ENCODE peak calls at places on chromosomes 3 and 15, in five cellular contexts. One of them, this sample, is unnamed.
A peak's percentile ranks its signal among the peaks of the same experiment; 100 is the strongest.

GRCh38 chr3:13145826-13146642 is 72.8 kb upstream of the IQSEC1 start:
- DNase-seq in GM12878: no peak
- DNase-seq in K562: no peak
- DNase-seq in HCT116: no peak
- DNase-seq in H1: no peak
- DNase-seq in this sample: no peak

GRCh38 chr15:72599855-72600464 is 54.5 kb upstream of the GOLGA6B start:
- DNase-seq in GM12878: no peak
- DNase-seq in K562: peak; percentile 52
- DNase-seq in HCT116: peak; percentile 47
- DNase-seq in H1: no peak
- DNase-seq in this sample: peak; percentile 42

GRCh38 chr15:96326551-96327154 is 3.8 kb upstream of the NR2F2 start:
- DNase-seq in GM12878: no peak
- DNase-seq in K562: peak; percentile 44
- DNase-seq in HCT116: no peak
- DNase-seq in H1: no peak
- DNase-seq in this sample: no peak

GRCh38 chr3:50089603-50089945 is 855 bp downstream of the RBM5 start:
- DNase-seq in GM12878: no peak
- DNase-seq in K562: no peak
- DNase-seq in HCT116: no peak
- DNase-seq in H1: no peak
- DNase-seq in this sample: peak; percentile 11

GRCh38 chr3:179608931-179609720 is 4.5 kb downstream of the NDUFB5 start:
- DNase-seq in GM12878: peak; percentile 52
- DNase-seq in K562: no peak
- DNase-seq in HCT116: no peak
- DNase-seq in H1: no peak
- DNase-seq in this sample: no peak

GRCh38 chr3:15769256-15769915 is 28.4 kb downstream of the ANKRD28 start:
- DNase-seq in GM12878: no peak
- DNase-seq in K562: no peak
- DNase-seq in HCT116: no peak
- DNase-seq in H1: no peak
- DNase-seq in this sample: no peak

GRCh38 chr3:64530434-64531049 is 157.3 kb downstream of the ADAMTS9 start:
- DNase-seq in GM12878: no peak
- DNase-seq in K562: peak; percentile 51
- DNase-seq in HCT116: peak; percentile 21
- DNase-seq in H1: peak; percentile 13
- DNase-seq in this sample: peak; percentile 60

GRCh38 chr15:98000249-98001203 is 40.0 kb downstream of the ARRDC4 start:
- DNase-seq in GM12878: no peak
- DNase-seq in K562: no peak
- DNase-seq in HCT116: no peak
- DNase-seq in H1: no peak
- DNase-seq in this sample: no peak

GRCh38 chr3:195763248-195763830 is 42.6 kb downstream of the MUC20 start:
- DNase-seq in GM12878: no peak
- DNase-seq in K562: no peak
- DNase-seq in HCT116: no peak
- DNase-seq in H1: no peak
- DNase-seq in this sample: no peak

GRCh38 chr3:56801597-56802410 is at the start of gene ARHGEF3:
- DNase-seq in GM12878: no peak
- DNase-seq in K562: peak; percentile 91
- DNase-seq in HCT116: peak; percentile 72
- DNase-seq in H1: peak; percentile 49
- DNase-seq in this sample: peak; percentile 75

GRCh38 chr3:123862152-123862551 is 22.0 kb downstream of the MYLK start:
- DNase-seq in GM12878: no peak
- DNase-seq in K562: no peak
- DNase-seq in HCT116: no peak
- DNase-seq in H1: no peak
- DNase-seq in this sample: no peak

GRCh38 chr3:123859177-123859576 is 25.0 kb downstream of the MYLK start:
- DNase-seq in GM12878: no peak
- DNase-seq in K562: no peak
- DNase-seq in HCT116: no peak
- DNase-seq in H1: no peak
- DNase-seq in this sample: no peak

GRCh38 chr3:123864706-123865105 is 19.4 kb downstream of the MYLK start:
- DNase-seq in GM12878: no peak
- DNase-seq in K562: no peak
- DNase-seq in HCT116: no peak
- DNase-seq in H1: no peak
- DNase-seq in this sample: no peak

DNA sequence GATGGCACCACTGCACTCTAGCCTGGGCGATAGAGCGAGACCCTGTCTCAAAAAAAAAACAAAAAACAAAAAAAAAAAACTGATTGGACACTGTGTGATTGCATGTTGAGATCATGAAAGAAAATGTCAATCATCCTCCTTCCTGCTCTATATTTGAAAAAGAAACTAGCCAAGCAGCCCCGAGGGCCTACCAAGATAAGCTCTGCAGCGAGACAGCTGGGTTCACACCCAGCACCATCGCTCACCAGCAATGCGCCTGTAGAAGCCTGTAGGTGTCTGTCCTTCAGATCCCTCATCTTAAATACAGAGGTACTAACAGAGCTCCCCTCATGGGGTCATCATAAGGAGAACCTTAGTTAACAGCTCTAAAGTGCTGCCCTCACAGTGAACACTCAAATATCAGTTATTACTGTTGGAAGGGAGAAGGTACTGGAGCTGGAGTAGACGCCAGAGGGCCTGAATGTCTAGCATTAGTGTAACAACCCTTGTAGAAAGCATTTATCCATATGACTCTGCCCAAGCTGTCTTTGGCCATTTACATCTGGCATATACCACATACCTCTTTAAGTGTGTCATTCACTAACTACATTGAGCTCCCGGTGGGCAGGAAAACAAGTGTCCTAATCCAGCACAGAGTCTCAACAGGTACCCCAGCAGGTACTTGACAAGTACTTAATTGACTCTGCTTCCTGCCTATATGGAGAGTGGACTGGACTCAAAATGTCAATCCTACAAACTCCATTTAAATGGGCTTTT is 22.9 kb downstream of the MYLK start:
- DNase-seq in GM12878: no peak
- DNase-seq in K562: no peak
- DNase-seq in HCT116: no peak
- DNase-seq in H1: no peak
- DNase-seq in this sample: no peak
- TF ChIP-seq JUND in GM12878: no peak
- TF ChIP-seq JUND in K562: no peak
- TF ChIP-seq JUND in HCT116: no peak
- TF ChIP-seq JUND in H1: no peak
- TF ChIP-seq JUND in this sample: no peak

GRCh38 chr15:95025924-95026728 is 794.8 kb downstream of the MCTP2 start:
- DNase-seq in GM12878: no peak
- DNase-seq in K562: peak; percentile 60
- DNase-seq in HCT116: peak; percentile 13
- DNase-seq in H1: no peak
- DNase-seq in this sample: peak; percentile 84
- TF ChIP-seq JUND in GM12878: no peak
- TF ChIP-seq JUND in K562: no peak
- TF ChIP-seq JUND in HCT116: no peak
- TF ChIP-seq JUND in H1: no peak
- TF ChIP-seq JUND in this sample: no peak

GRCh38 chr15:65049418-65049840 is 4.2 kb downstream of the SLC51B start:
- DNase-seq in GM12878: peak; percentile 90
- DNase-seq in K562: peak; percentile 100
- DNase-seq in HCT116: peak; percentile 84
- DNase-seq in H1: peak; percentile 61
- DNase-seq in this sample: peak; percentile 96
- TF ChIP-seq JUND in GM12878: no peak
- TF ChIP-seq JUND in K562: no peak
- TF ChIP-seq JUND in HCT116: no peak
- TF ChIP-seq JUND in H1: no peak
- TF ChIP-seq JUND in this sample: no peak

GRCh38 chr15:91127236-91127914 is 27.3 kb downstream of the SV2B start:
- DNase-seq in GM12878: no peak
- DNase-seq in K562: no peak
- DNase-seq in HCT116: no peak
- DNase-seq in H1: no peak
- DNase-seq in this sample: no peak

GRCh38 chr15:91132079-91132478 is 32.0 kb downstream of the SV2B start:
- DNase-seq in GM12878: no peak
- DNase-seq in K562: no peak
- DNase-seq in HCT116: no peak
- DNase-seq in H1: no peak
- DNase-seq in this sample: peak; percentile 31

GRCh38 chr15:91126080-91126479 is 26.0 kb downstream of the SV2B start:
- DNase-seq in GM12878: no peak
- DNase-seq in K562: no peak
- DNase-seq in HCT116: no peak
- DNase-seq in H1: no peak
- DNase-seq in this sample: no peak

GRCh38 chr15:91128028-91128427 is 28.0 kb downstream of the SV2B start:
- DNase-seq in GM12878: no peak
- DNase-seq in K562: no peak
- DNase-seq in HCT116: no peak
- DNase-seq in H1: no peak
- DNase-seq in this sample: no peak

GRCh38 chr15:91129436-91129835 is 29.4 kb downstream of the SV2B start:
- DNase-seq in GM12878: no peak
- DNase-seq in K562: no peak
- DNase-seq in HCT116: no peak
- DNase-seq in H1: no peak
- DNase-seq in this sample: no peak
- TF ChIP-seq JUND in GM12878: no peak
- TF ChIP-seq JUND in K562: no peak
- TF ChIP-seq JUND in HCT116: no peak
- TF ChIP-seq JUND in H1: no peak
- TF ChIP-seq JUND in this sample: no peak

GRCh38 chr3:141250828-141251227 is 19.2 kb downstream of the PXYLP1 start:
- DNase-seq in GM12878: no peak
- DNase-seq in K562: no peak
- DNase-seq in HCT116: no peak
- DNase-seq in H1: no peak
- DNase-seq in this sample: no peak
- TF ChIP-seq JUND in GM12878: no peak
- TF ChIP-seq JUND in K562: no peak
- TF ChIP-seq JUND in HCT116: no peak
- TF ChIP-seq JUND in H1: no peak
- TF ChIP-seq JUND in this sample: no peak

GRCh38 chr3:122234117-122234516 is 50.6 kb downstream of the CASR start:
- DNase-seq in GM12878: no peak
- DNase-seq in K562: no peak
- DNase-seq in HCT116: no peak
- DNase-seq in H1: no peak
- DNase-seq in this sample: no peak

GRCh38 chr3:122235147-122235546 is 51.7 kb downstream of the CASR start:
- DNase-seq in GM12878: peak; percentile 46
- DNase-seq in K562: no peak
- DNase-seq in HCT116: no peak
- DNase-seq in H1: no peak
- DNase-seq in this sample: no peak

GRCh38 chr3:122233109-122233952 is 49.9 kb downstream of the CASR start:
- DNase-seq in GM12878: peak; percentile 86
- DNase-seq in K562: no peak
- DNase-seq in HCT116: no peak
- DNase-seq in H1: no peak
- DNase-seq in this sample: no peak

DNA sequence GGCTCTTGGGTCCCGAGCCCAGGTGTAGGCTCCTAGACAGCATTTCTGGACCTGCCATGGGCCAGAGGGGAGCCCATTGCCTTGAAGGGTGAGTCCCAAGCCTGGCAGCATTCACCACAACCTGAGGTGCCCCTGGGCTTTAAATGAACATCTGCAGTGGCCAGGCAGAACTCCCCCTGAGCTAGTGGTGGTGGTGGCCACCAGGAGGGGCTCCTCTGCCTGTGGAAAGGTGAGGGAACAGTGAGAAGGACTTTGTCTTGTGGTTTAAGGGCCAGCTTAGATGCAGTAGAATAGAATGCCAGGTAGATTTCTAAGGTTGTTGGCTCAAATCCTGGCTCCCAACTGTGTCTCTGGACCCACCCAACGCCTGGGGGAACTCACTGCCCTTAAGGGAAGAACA is 55.6 kb downstream of the CASR start:
- DNase-seq in GM12878: no peak
- DNase-seq in K562: no peak
- DNase-seq in HCT116: no peak
- DNase-seq in H1: no peak
- DNase-seq in this sample: no peak
- TF ChIP-seq JUND in GM12878: no peak
- TF ChIP-seq JUND in K562: no peak
- TF ChIP-seq JUND in HCT116: no peak
- TF ChIP-seq JUND in H1: no peak
- TF ChIP-seq JUND in this sample: no peak

DNA sequence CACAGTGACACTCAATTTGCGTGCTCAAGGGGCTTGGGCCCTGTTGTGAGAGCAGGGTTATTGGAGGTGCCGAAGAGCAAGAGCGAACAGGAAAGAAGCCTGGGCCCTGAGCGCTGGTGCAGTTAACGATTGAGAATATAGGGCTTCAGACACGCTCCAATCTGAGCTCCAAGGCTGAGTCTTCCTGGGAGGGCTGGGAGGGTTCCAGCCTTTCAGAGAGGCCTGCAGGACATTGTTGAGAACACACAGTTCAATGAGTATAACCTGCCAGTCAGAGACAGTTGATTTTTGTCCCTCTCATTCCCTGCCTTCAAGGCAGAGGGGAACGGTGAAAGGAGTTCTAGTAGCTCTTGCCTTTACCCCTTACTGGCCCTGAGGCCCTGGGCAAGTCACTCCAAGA is 47.3 kb downstream of the GLDN start:
- DNase-seq in GM12878: no peak
- DNase-seq in K562: no peak
- DNase-seq in HCT116: no peak
- DNase-seq in H1: no peak
- DNase-seq in this sample: no peak
- TF ChIP-seq JUND in GM12878: no peak
- TF ChIP-seq JUND in K562: no peak
- TF ChIP-seq JUND in HCT116: no peak
- TF ChIP-seq JUND in H1: no peak
- TF ChIP-seq JUND in this sample: no peak

GRCh38 chr3:70833510-70833835 is 521.0 kb upstream of the MDFIC2 start:
- DNase-seq in GM12878: no peak
- DNase-seq in K562: no peak
- DNase-seq in HCT116: no peak
- DNase-seq in H1: no peak
- DNase-seq in this sample: no peak

GRCh38 chr3:70832811-70833509 is 520.5 kb upstream of the MDFIC2 start:
- DNase-seq in GM12878: no peak
- DNase-seq in K562: no peak
- DNase-seq in HCT116: no peak
- DNase-seq in H1: no peak
- DNase-seq in this sample: no peak

GRCh38 chr3:70829101-70829500 is 516.7 kb upstream of the MDFIC2 start:
- DNase-seq in GM12878: no peak
- DNase-seq in K562: no peak
- DNase-seq in HCT116: no peak
- DNase-seq in H1: no peak
- DNase-seq in this sample: no peak

GRCh38 chr3:70832035-70832795 is 519.8 kb upstream of the MDFIC2 start:
- DNase-seq in GM12878: no peak
- DNase-seq in K562: no peak
- DNase-seq in HCT116: no peak
- DNase-seq in H1: no peak
- DNase-seq in this sample: no peak
- TF ChIP-seq JUND in GM12878: no peak
- TF ChIP-seq JUND in K562: no peak
- TF ChIP-seq JUND in HCT116: no peak
- TF ChIP-seq JUND in H1: no peak
- TF ChIP-seq JUND in this sample: no peak

GRCh38 chr15:66941791-66942190 is 123.6 kb upstream of the SMAD3 start:
- DNase-seq in GM12878: no peak
- DNase-seq in K562: no peak
- DNase-seq in HCT116: no peak
- DNase-seq in H1: no peak
- DNase-seq in this sample: no peak
- TF ChIP-seq JUND in GM12878: no peak
- TF ChIP-seq JUND in K562: no peak
- TF ChIP-seq JUND in HCT116: no peak
- TF ChIP-seq JUND in H1: no peak
- TF ChIP-seq JUND in this sample: no peak